ENCODE peak calls at places on chromosomes 6 and 20, in four cellular contexts. E, O, N and A are unnamed samples.
A peak's percentile ranks its signal among the peaks of the same experiment; 100 is the strongest.

GRCh38 chr20:20457392-20458126 is 89.7 kb downstream of the INSM1 start:
- DNase-seq in E (peak; percentile 38), O (no peak), N (no peak), A (no peak)

GRCh38 chr6:158008894-158009891 is 27.5 kb downstream of the SYNJ2 start:
- DNase-seq in E (peak; percentile 84), O (peak; percentile 63), N (peak; percentile 69), A (no peak)

GRCh38 chr20:34872604-34873224 is at the start of gene GGT7:
- DNase-seq in E (peak; percentile 68), O (peak; percentile 80), N (peak; percentile 92), A (peak; percentile 83)

GRCh38 chr6:110179406-110180227 is at the start of gene WASF1:
- DNase-seq in E (peak; percentile 98), O (peak; percentile 94), N (peak; percentile 95), A (peak; percentile 95)

GRCh38 chr20:38842558-38842981 is 37.1 kb downstream of the PPP1R16B start:
- DNase-seq in E (no peak), O (no peak), N (peak; percentile 79), A (peak; percentile 96)

GRCh38 chr20:58473818-58474425 is 41.3 kb downstream of the APCDD1L start:
- DNase-seq in E (no peak), O (no peak), N (no peak), A (no peak)

GRCh38 chr6:146224449-146224848 is 195.6 kb downstream of the GRM1 start:
- DNase-seq in E (no peak), O (no peak), N (no peak), A (no peak)

GRCh38 chr20:50594591-50595432 is 84.6 kb downstream of the PTPN1 start:
- DNase-seq in E (no peak), O (no peak), N (no peak), A (no peak)

GRCh38 chr6:170192905-170193304 is 98.0 kb downstream of the DLL1 start:
- DNase-seq in E (no peak), O (no peak), N (no peak), A (no peak)

GRCh38 chr6:27669278-27669797 is 196.4 kb upstream of the ZNF184 start:
- DNase-seq in E (peak; percentile 18), O (no peak), N (no peak), A (no peak)

GRCh38 chr6:105402090-105402980 is 547 bp downstream of the PREP start:
- DNase-seq in E (peak; percentile 43), O (peak; percentile 8), N (peak; percentile 39), A (peak; percentile 23)

GRCh38 chr20:57882451-57883161 is 172.8 kb upstream of the PMEPA1 start:
- DNase-seq in E (no peak), O (no peak), N (no peak), A (no peak)

GRCh38 chr20:11432407-11432806 is 485.3 kb upstream of the BTBD3 start:
- DNase-seq in E (peak; percentile 59), O (no peak), N (no peak), A (no peak)

GRCh38 chr6:45756611-45757010 is 259.0 kb downstream of the CLIC5 start:
- DNase-seq in E (no peak), O (no peak), N (no peak), A (no peak)

GRCh38 chr6:135798751-135799515 is 52.6 kb upstream of the PDE7B start:
- DNase-seq in E (no peak), O (no peak), N (no peak), A (no peak)

GRCh38 chr6:79868098-79868722 is 79.1 kb downstream of the ELOVL4 start:
- DNase-seq in E (peak; percentile 70), O (peak; percentile 25), N (peak; percentile 52), A (peak; percentile 76)

GRCh38 chr6:154995241-154996162 is at the start of gene TIAM2:
- DNase-seq in E (peak; percentile 31), O (no peak), N (no peak), A (no peak)

GRCh38 chr6:158037771-158038170 is 56.1 kb downstream of the SYNJ2 start:
- DNase-seq in E (no peak), O (no peak), N (no peak), A (no peak)

GRCh38 chr6:31578461-31579118 is 3.2 kb downstream of the TNF start:
- DNase-seq in E (no peak), O (no peak), N (no peak), A (no peak)

GRCh38 chr6:166463363-166464067 is 80.8 kb upstream of the MPC1 start:
- DNase-seq in E (no peak), O (no peak), N (no peak), A (no peak)

GRCh38 chr6:1724124-1724523 is 114.4 kb downstream of the FOXC1 start:
- DNase-seq in E (no peak), O (no peak), N (no peak), A (no peak)

GRCh38 chr6:152170702-152171667 is 363.5 kb downstream of the ESR1 start:
- DNase-seq in E (peak; percentile 74), O (no peak), N (no peak), A (no peak)

GRCh38 chr6:71402101-71402500 is 113.5 kb downstream of the OGFRL1 start:
- DNase-seq in E (no peak), O (no peak), N (no peak), A (no peak)

GRCh38 chr20:41895216-41895615 is 277.0 kb upstream of the CHD6 start:
- DNase-seq in E (no peak), O (no peak), N (no peak), A (no peak)

GRCh38 chr6:81383472-81383871 is 369.0 kb downstream of the TENT5A start:
- DNase-seq in E (no peak), O (no peak), N (peak; percentile 11), A (no peak)

GRCh38 chr6:153167907-153168306 is 36.8 kb upstream of the RGS17 start:
- DNase-seq in E (no peak), O (no peak), N (no peak), A (no peak)

GRCh38 chr6:24543683-24544082 is 48.9 kb downstream of the ALDH5A1 start:
- DNase-seq in E (no peak), O (no peak), N (no peak), A (no peak)

GRCh38 chr20:44950368-44950767 is 9.8 kb downstream of the TOMM34 start:
- DNase-seq in E (no peak), O (no peak), N (no peak), A (no peak)

GRCh38 chr6:558089-558488 is 98.8 kb downstream of the HUS1B start:
- DNase-seq in E (no peak), O (no peak), N (no peak), A (peak; percentile 15)

GRCh38 chr6:108020438-108021116 is 54.0 kb downstream of the OSTM1 start:
- DNase-seq in E (no peak), O (no peak), N (no peak), A (no peak)

GRCh38 chr6:39362487-39362865 is 40.0 kb upstream of the KCNK16 start:
- DNase-seq in E (no peak), O (no peak), N (no peak), A (peak; percentile 11)

GRCh38 chr6:110389689-110390382 is 25.5 kb downstream of the DDO start:
- DNase-seq in E (no peak), O (no peak), N (no peak), A (peak; percentile 22)

GRCh38 chr6:160042788-160043301 is 74.0 kb downstream of the IGF2R start:
- DNase-seq in E (no peak), O (no peak), N (no peak), A (no peak)
- H3K4me3 ChIP-seq in E (no peak overlapping the region), O (no peak overlapping the region), N (no peak overlapping the region), A (no peak overlapping the region)

GRCh38 chr20:54172532-54172855 is 1.3 kb downstream of the CYP24A1 start:
- DNase-seq in E (no peak), O (no peak), N (no peak), A (no peak)

GRCh38 chr20:54172856-54173652 is 732 bp downstream of the CYP24A1 start:
- DNase-seq in E (no peak), O (no peak), N (no peak), A (no peak)

GRCh38 chr20:54176610-54177009 is 2.8 kb upstream of the CYP24A1 start:
- DNase-seq in E (peak; percentile 36), O (no peak), N (no peak), A (no peak)

GRCh38 chr20:54174452-54175175 is 828 bp upstream of the CYP24A1 start:
- DNase-seq in E (peak; percentile 13), O (no peak), N (no peak), A (no peak)

GRCh38 chr20:54173653-54174451 is at the start of gene CYP24A1:
- DNase-seq in E (peak; percentile 11), O (no peak), N (no peak), A (peak; percentile 14)
- H3K4me3 ChIP-seq in E (peak within 1 kb of the TSS; percentile 12), O (no peak within 1 kb of the TSS), N (no peak within 1 kb of the TSS), A (peak within 1 kb of the TSS; percentile 27)

GRCh38 chr20:62815066-62815991 is 1.5 kb upstream of the COL9A3 start:
- DNase-seq in E (peak; percentile 39), O (no peak), N (no peak), A (no peak)

GRCh38 chr20:62816031-62816878 is 595 bp upstream of the COL9A3 start:
- DNase-seq in E (peak; percentile 29), O (no peak), N (no peak), A (no peak)

GRCh38 chr20:62818592-62819493 is 2.0 kb downstream of the COL9A3 start:
- DNase-seq in E (peak; percentile 37), O (no peak), N (no peak), A (no peak)

GRCh38 chr20:62817975-62818591 is 1.2 kb downstream of the COL9A3 start:
- DNase-seq in E (no peak), O (no peak), N (no peak), A (no peak)

GRCh38 chr20:62816879-62817873 is at the start of gene COL9A3:
- DNase-seq in E (no peak), O (no peak), N (no peak), A (no peak)
- H3K4me3 ChIP-seq in E (peak within 1 kb of the TSS; percentile 45), O (peak within 1 kb of the TSS; percentile 17), N (no peak within 1 kb of the TSS), A (no peak within 1 kb of the TSS)

GRCh38 chr6:35922139-35922554 is 1.2 kb upstream of the SRPK1 start:
- DNase-seq in E (no peak), O (no peak), N (no peak), A (no peak)
- H3K4me3 ChIP-seq in E (no peak overlapping the region), O (no peak overlapping the region), N (peak overlapping the region; percentile 81), A (peak overlapping the region; percentile 98)

GRCh38 chr20:32385541-32385940 is 27.4 kb downstream of the ASXL1 start:
- DNase-seq in E (peak; percentile 33), O (no peak), N (no peak), A (no peak)
- H3K4me3 ChIP-seq in E (peak overlapping the region; percentile 22), O (no peak overlapping the region), N (no peak overlapping the region), A (no peak overlapping the region)

DNA sequence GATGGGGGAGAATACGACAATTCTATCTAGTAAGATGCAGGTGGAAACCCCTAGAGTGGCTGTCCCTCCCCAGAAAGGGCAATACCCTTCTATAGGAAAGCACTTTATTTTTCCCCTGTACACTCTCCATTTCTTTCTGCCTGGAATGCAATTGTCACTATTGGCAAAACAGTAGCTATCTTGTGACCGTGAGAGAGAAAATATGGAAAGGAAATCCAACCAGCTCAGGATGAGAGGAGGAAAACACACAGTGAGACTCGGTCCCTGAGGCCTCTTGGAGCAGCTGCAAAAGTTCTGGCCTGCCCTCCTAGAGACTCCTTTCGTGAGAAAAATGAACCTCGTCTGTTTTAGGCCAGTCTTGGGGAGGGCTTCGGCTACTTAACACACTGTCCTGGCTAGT is 43.4 kb downstream of the FAM50B start:
- DNase-seq in E (no peak), O (no peak), N (no peak), A (no peak)
- H3K4me3 ChIP-seq in E (no peak overlapping the region), O (no peak overlapping the region), N (no peak overlapping the region), A (no peak overlapping the region)

GRCh38 chr20:32362924-32363364 is 4.8 kb downstream of the ASXL1 start:
- DNase-seq in E (peak; percentile 9), O (no peak), N (no peak), A (no peak)
- H3K4me3 ChIP-seq in E (no peak overlapping the region), O (no peak overlapping the region), N (no peak overlapping the region), A (no peak overlapping the region)